ENCODE peak calls at places on chromosomes 7 and 10, in ten cellular contexts. F is A549, M is NB4, K is AG09309, N is MM.1S, O is spleen, J is fibroblast of lung, B is neural progenitor cell, W is lower lobe of right lung, T is K562. Z is an unnamed sample.

GRCh38 chr10:16105082-16105481 is 244.8 kb upstream of the MINDY3 start:
- DNase-seq in M (no peak), F (no peak), O (no peak), W (no peak), T (no peak), B (no peak), N (no peak), J (no peak), K (no peak), Z (no peak)

GRCh38 chr7:2911466-2911865 is 67.4 kb upstream of the GNA12 start:
- DNase-seq in J (no peak), N (no peak), T (no peak), K (no peak), F (no peak), B (no peak), O (no peak), W (no peak), M (no peak), Z (no peak)

GRCh38 chr7:69042138-69042537 is 556.1 kb upstream of the AUTS2 start:
- DNase-seq in J (no peak), N (no peak), M (no peak), T (no peak), K (no peak), O (no peak), F (no peak), B (no peak), W (no peak), Z (no peak)

GRCh38 chr10:43817368-43817767 is 168.7 kb upstream of the ZNF32 start:
- DNase-seq in T (no peak), O (no peak), J (peak), K (peak), M (no peak), N (no peak), W (no peak), F (no peak), B (no peak), Z (no peak)

GRCh38 chr10:103394180-103394579 is 2.1 kb downstream of the ATP5MK start:
- DNase-seq in J (peak), F (no peak), M (peak), O (no peak), W (no peak), B (no peak), K (no peak), T (peak), N (no peak), Z (no peak)

GRCh38 chr10:119726291-119727261 is 726 bp downstream of the INPP5F start:
- DNase-seq in F (no peak), T (no peak), W (no peak), M (no peak), K (no peak), J (no peak), B (peak), O (no peak), N (no peak), Z (no peak)

GRCh38 chr7:97499204-97499603 is 232.7 kb upstream of the TAC1 start:
- DNase-seq in N (peak), K (no peak), W (no peak), O (no peak), M (peak), F (peak), B (peak), J (no peak), T (peak), Z (no peak)

GRCh38 chr10:111075577-111076185 is 1.1 kb upstream of the ADRA2A start:
- DNase-seq in T (no peak), B (no peak), K (no peak), F (no peak), W (no peak), N (no peak), J (no peak), O (peak), M (no peak), Z (no peak)

GRCh38 chr7:107643407-107643806 is 17.2 kb upstream of the SLC26A4 start:
- DNase-seq in B (no peak), W (no peak), N (no peak), F (no peak), J (peak), O (no peak), T (no peak), M (no peak), K (no peak), Z (no peak)

GRCh38 chr10:18607503-18607902 is 43.9 kb downstream of the NSUN6 start:
- DNase-seq in K (peak), B (no peak), N (peak), T (peak), O (no peak), M (no peak), F (peak), W (no peak), J (peak), Z (peak)

GRCh38 chr7:53642361-53642760 is 606.9 kb downstream of the POM121L12 start:
- DNase-seq in T (no peak), O (no peak), B (no peak), F (no peak), N (no peak), J (peak), K (no peak), W (no peak), M (no peak), Z (no peak)

GRCh38 chr10:96913910-96914309 is 81.8 kb downstream of the LCOR start:
- DNase-seq in O (no peak), N (no peak), M (no peak), K (no peak), W (no peak), B (no peak), F (no peak), T (no peak), J (no peak), Z (no peak)

GRCh38 chr10:127034790-127035189 is 129.6 kb downstream of the DOCK1 start:
- DNase-seq in K (no peak), J (no peak), N (no peak), O (no peak), M (no peak), W (no peak), T (no peak), B (peak), F (no peak), Z (no peak)

GRCh38 chr7:93923946-93924345 is 2.4 kb downstream of the GNG11 start:
- DNase-seq in M (no peak), N (no peak), O (no peak), F (no peak), T (no peak), W (no peak), K (no peak), B (no peak), J (peak), Z (no peak)

GRCh38 chr10:24375510-24375909 is 166.6 kb downstream of the KIAA1217 start:
- DNase-seq in T (no peak), J (no peak), K (no peak), F (no peak), O (no peak), B (no peak), W (no peak), N (no peak), M (no peak), Z (no peak)

GRCh38 chr7:138755831-138756590 is 41.8 kb upstream of the TMEM213 start:
- DNase-seq in W (no peak), F (no peak), T (no peak), M (no peak), O (no peak), K (no peak), J (peak), N (no peak), B (no peak), Z (no peak)

GRCh38 chr7:27774717-27775328 is 34.9 kb downstream of the TAX1BP1 start:
- DNase-seq in M (peak), O (no peak), T (peak), F (peak), W (no peak), N (no peak), B (peak), J (peak), K (no peak), Z (no peak)

GRCh38 chr7:43864126-43864525 is 5.2 kb downstream of the MRPS24 start:
- DNase-seq in N (no peak), K (no peak), F (no peak), T (no peak), O (peak), B (no peak), M (no peak), J (no peak), W (no peak), Z (no peak)

GRCh38 chr10:35413985-35414861 is 77.9 kb downstream of the CCNY start:
- DNase-seq in B (no peak), F (no peak), N (no peak), K (no peak), T (peak), O (no peak), J (peak), W (no peak), M (no peak), Z (no peak)

GRCh38 chr10:3467052-3467906 is 294.7 kb upstream of the PITRM1 start:
- DNase-seq in K (peak), M (peak), J (peak), T (peak), B (peak), F (peak), N (no peak), W (peak), O (peak), Z (peak)

GRCh38 chr7:16463520-16463919 is 2.0 kb downstream of the SOSTDC1 start:
- DNase-seq in T (no peak), F (no peak), K (no peak), B (no peak), M (no peak), J (no peak), W (no peak), N (no peak), O (no peak), Z (peak)

GRCh38 chr7:96407427-96407826 is 85.5 kb upstream of the SLC25A13 start:
- DNase-seq in K (peak), J (peak), N (no peak), W (no peak), M (no peak), O (no peak), T (no peak), B (no peak), F (no peak), Z (no peak)

GRCh38 chr7:22219036-22219435 is 137.9 kb downstream of the RAPGEF5 start:
- DNase-seq in T (no peak), K (no peak), O (no peak), B (no peak), F (no peak), W (no peak), M (no peak), N (no peak), J (no peak), Z (no peak)

GRCh38 chr7:2191026-2191425 is 41.7 kb downstream of the MAD1L1 start:
- DNase-seq in O (no peak), K (no peak), B (no peak), M (no peak), F (no peak), W (no peak), N (no peak), T (no peak), J (peak), Z (no peak)

GRCh38 chr10:86958831-86959736 is 685 bp downstream of the SNCG start:
- DNase-seq in J (peak), K (no peak), F (peak), B (no peak), W (no peak), M (peak), N (no peak), T (peak), O (peak), Z (no peak)

GRCh38 chr7:154729056-154729455 is 273.9 kb downstream of the PAXIP1 start:
- DNase-seq in N (no peak), B (no peak), J (no peak), O (no peak), M (no peak), T (no peak), F (no peak), K (no peak), W (no peak), Z (no peak)

GRCh38 chr7:28957822-28958234 is 302 bp downstream of the TRIL start:
- DNase-seq in K (no peak), F (no peak), M (no peak), O (peak), J (no peak), W (no peak), T (no peak), N (no peak), B (peak), Z (no peak)

GRCh38 chr7:157460721-157461120 is 123.9 kb downstream of the DNAJB6 start:
- DNase-seq in K (no peak), J (no peak), M (no peak), W (peak), T (no peak), N (no peak), B (no peak), O (peak), F (no peak), Z (no peak)

GRCh38 chr7:74311305-74311744 is 22.1 kb downstream of the CLIP2 start:
- DNase-seq in B (no peak), N (no peak), W (no peak), K (no peak), J (no peak), F (no peak), M (peak), O (no peak), T (no peak), Z (no peak)

GRCh38 chr7:140176271-140176701 is 497 bp downstream of the KDM7A start:
- DNase-seq in K (no peak), F (no peak), N (peak), M (peak), T (no peak), O (no peak), W (peak), B (peak), J (peak), Z (no peak)

GRCh38 chr10:130207205-130207604 is 71.0 kb downstream of the GLRX3 start:
- DNase-seq in O (no peak), M (no peak), B (no peak), N (no peak), K (no peak), T (no peak), F (no peak), J (no peak), W (no peak), Z (no peak)

GRCh38 chr7:90298145-90299038 is 22.7 kb downstream of the FAM237B start:
- DNase-seq in B (peak), K (peak), N (peak), O (no peak), W (no peak), J (peak), T (peak), F (peak), M (peak), Z (peak)

DNA sequence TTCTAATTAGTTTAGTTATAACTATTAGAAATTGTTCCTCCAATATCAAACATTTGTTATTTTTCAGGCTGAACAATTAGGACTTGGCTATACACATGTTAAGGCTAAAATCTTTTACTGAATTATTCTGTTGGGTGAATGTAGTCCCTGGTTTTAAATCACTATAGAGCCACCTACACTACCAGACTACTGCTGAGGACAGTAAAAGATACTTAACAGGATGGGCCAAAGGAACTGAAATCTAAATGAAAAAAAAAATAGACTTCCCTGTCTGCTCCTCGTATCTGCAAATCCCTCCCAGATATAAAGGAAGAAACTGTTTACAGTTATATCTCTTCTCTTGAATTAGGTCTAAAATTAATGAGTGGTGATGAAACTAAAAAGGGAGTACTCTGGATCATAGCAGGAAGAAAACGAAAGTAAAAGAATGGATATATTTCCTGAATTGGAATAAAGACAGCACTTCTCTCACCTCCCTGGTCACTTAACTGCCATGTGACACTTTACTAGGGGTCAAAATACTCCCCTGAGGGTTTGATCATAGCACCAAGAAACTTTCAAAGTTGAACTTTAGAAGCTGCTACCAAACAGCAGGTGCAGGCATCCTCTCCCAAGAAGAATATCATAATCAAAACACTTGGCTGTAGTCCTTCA is 12.7 kb downstream of the FBXW4 start:
- DNase-seq in N (no peak), W (no peak), J (no peak), B (no peak), K (no peak), M (peak), O (no peak), T (no peak), F (no peak), Z (no peak)
- H3K4me3 ChIP-seq in N (no peak), W (no peak), J (peak), B (no peak), K (no peak), M (peak), O (no peak), T (no peak), F (no peak), Z (no peak)

GRCh38 chr7:118152632-118153031 is 31.3 kb upstream of the LSM8 start:
- DNase-seq in M (no peak), W (no peak), T (no peak), O (no peak), K (no peak), J (no peak), F (no peak), N (no peak), B (no peak), Z (no peak)

GRCh38 chr7:118152149-118152548 is 31.8 kb upstream of the LSM8 start:
- DNase-seq in N (no peak), O (no peak), B (no peak), W (no peak), J (peak), M (no peak), K (no peak), T (no peak), F (no peak), Z (no peak)

GRCh38 chr7:118151671-118152070 is 32.3 kb upstream of the LSM8 start:
- DNase-seq in O (no peak), N (no peak), M (no peak), T (no peak), W (no peak), F (no peak), J (peak), K (no peak), B (no peak), Z (no peak)

GRCh38 chr7:118149394-118149793 is 34.6 kb upstream of the LSM8 start:
- DNase-seq in W (no peak), N (no peak), T (no peak), F (no peak), K (no peak), J (no peak), O (no peak), M (no peak), B (no peak), Z (no peak)

GRCh38 chr7:118153551-118154177 is 30.3 kb upstream of the LSM8 start:
- DNase-seq in O (no peak), F (peak), B (peak), W (no peak), K (no peak), N (peak), J (peak), T (peak), M (peak), Z (no peak)
- TF ChIP-seq CTCF in O (peak), F (peak), B (peak), W (peak), K (peak), N (peak), J (peak), T (peak), M (peak), Z (peak)

GRCh38 chr10:27470890-27471289 is 33.2 kb upstream of the RAB18 start:
- DNase-seq in O (no peak), N (no peak), B (peak), K (no peak), W (no peak), F (no peak), M (no peak), J (no peak), T (no peak), Z (no peak)

GRCh38 chr10:27479016-27479415 is 25.1 kb upstream of the RAB18 start:
- DNase-seq in O (no peak), F (no peak), B (no peak), N (no peak), W (no peak), K (no peak), M (no peak), T (no peak), J (no peak), Z (no peak)

GRCh38 chr10:27474741-27475140 is 29.4 kb upstream of the RAB18 start:
- DNase-seq in W (no peak), M (no peak), O (no peak), B (no peak), T (no peak), K (no peak), N (no peak), F (no peak), J (peak), Z (no peak)
- H3K4me3 ChIP-seq in W (no peak), M (no peak), O (no peak), B (no peak), T (no peak), K (no peak), N (no peak), F (no peak), J (no peak), Z (no peak)

DNA sequence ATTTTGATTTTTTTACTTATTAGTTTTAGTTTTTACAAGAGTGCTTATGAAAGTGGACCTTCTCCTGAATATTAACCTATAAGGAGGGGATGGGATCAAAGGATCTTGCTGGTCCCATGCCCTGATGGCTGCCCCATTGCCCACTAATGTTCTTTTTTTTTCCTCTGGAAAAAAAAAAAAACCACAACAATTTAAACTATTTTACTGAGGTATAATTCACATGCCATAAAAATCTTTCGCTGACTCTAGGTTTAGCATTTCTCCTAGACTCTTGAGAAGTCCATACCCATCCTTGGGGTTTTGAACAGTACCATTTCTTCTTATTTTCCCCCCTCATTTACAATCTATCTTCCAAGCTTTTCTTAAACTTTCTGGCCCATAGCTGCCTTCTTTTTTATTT is 481.8 kb downstream of the TFEC start:
- DNase-seq in M (no peak), W (no peak), N (no peak), K (no peak), B (no peak), T (no peak), J (peak), F (no peak), O (no peak), Z (no peak)
- TF ChIP-seq CTCF in M (no peak), W (no peak), N (no peak), K (no peak), B (no peak), T (no peak), J (no peak), F (no peak), O (no peak), Z (no peak)

GRCh38 chr10:123034332-123034731 is 25.5 kb downstream of the ACADSB start:
- DNase-seq in K (no peak), J (no peak), T (no peak), F (no peak), M (no peak), O (no peak), B (no peak), N (no peak), W (no peak), Z (no peak)

GRCh38 chr10:123038782-123039631 is 30.2 kb downstream of the ACADSB start:
- DNase-seq in T (no peak), J (no peak), K (no peak), O (no peak), M (peak), W (no peak), B (peak), N (no peak), F (no peak), Z (no peak)

GRCh38 chr10:123031124-123031523 is 22.3 kb downstream of the ACADSB start:
- DNase-seq in M (no peak), K (no peak), T (no peak), B (no peak), N (no peak), O (no peak), F (no peak), W (no peak), J (no peak), Z (no peak)

GRCh38 chr10:123039632-123039930 is 30.8 kb downstream of the ACADSB start:
- DNase-seq in W (no peak), M (no peak), N (no peak), T (no peak), O (no peak), J (no peak), F (no peak), B (no peak), K (no peak), Z (no peak)

DNA sequence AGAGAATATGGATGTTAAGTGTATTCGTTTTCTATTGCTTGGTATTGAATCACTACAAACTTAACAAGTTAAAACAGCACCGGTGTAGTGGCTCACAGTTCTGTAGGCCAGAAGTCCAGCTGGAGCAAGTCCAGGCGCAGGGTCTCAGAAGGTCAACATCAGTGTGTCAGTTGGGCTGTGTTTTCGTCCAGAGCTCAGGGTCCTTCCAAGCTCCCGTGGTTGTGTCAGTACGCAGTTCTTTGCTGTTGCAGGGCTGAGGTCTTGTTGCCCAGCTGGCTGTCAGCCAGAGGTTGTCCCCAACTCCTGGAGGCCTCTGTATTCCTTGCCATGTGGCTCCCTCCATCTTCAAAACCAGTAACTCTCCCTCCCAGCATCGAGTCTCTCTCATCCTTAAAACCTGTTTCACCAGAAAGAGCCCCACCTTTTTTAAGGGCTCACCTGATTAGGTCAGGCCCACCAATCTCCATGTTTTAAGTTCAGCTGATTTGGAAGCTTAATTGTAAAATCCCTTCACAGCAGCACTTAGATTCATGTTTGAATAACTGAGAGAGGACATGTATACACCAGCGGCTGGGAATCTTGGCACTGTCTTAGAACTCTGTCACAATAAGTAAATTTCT is 26.8 kb downstream of the ACADSB start:
- DNase-seq in W (no peak), N (no peak), M (no peak), K (no peak), O (no peak), T (no peak), B (no peak), F (no peak), J (no peak), Z (no peak)
- H3K4me3 ChIP-seq in W (no peak), N (no peak), M (no peak), K (no peak), O (no peak), T (no peak), B (no peak), F (no peak), J (no peak), Z (no peak)